ENCODE peak calls at places on chromosomes 4 and X, in four cellular contexts. One of them, this sample, is unnamed.

GRCh38 chrX:124268099-124268498 is 64.4 kb upstream of the TEX13D start:
- DNase-seq in renal cortical epithelial cell: peak
- DNase-seq in breast epithelium: no peak
- DNase-seq in astrocyte of the spinal cord: no peak
- DNase-seq in this sample: no peak

GRCh38 chrX:131791608-131792355 is 231.3 kb upstream of the STK26 start:
- DNase-seq in renal cortical epithelial cell: no peak
- DNase-seq in breast epithelium: no peak
- DNase-seq in astrocyte of the spinal cord: no peak
- DNase-seq in this sample: no peak

GRCh38 chr4:87025023-87025613 is 90.3 kb downstream of the AFF1 start:
- DNase-seq in renal cortical epithelial cell: no peak
- DNase-seq in breast epithelium: no peak
- DNase-seq in astrocyte of the spinal cord: no peak
- DNase-seq in this sample: no peak

GRCh38 chr4:140862182-140862442 is 105.9 kb upstream of the TBC1D9 start:
- DNase-seq in renal cortical epithelial cell: no peak
- DNase-seq in breast epithelium: no peak
- DNase-seq in astrocyte of the spinal cord: no peak
- DNase-seq in this sample: no peak

GRCh38 chrX:23901805-23902204 is 5.9 kb downstream of the APOO start:
- DNase-seq in renal cortical epithelial cell: peak
- DNase-seq in breast epithelium: no peak
- DNase-seq in astrocyte of the spinal cord: peak
- DNase-seq in this sample: no peak

GRCh38 chr4:64857198-64857597 is 447.9 kb upstream of the TECRL start:
- DNase-seq in renal cortical epithelial cell: peak
- DNase-seq in breast epithelium: no peak
- DNase-seq in astrocyte of the spinal cord: peak
- DNase-seq in this sample: no peak

GRCh38 chr4:107908377-107908776 is 23.0 kb upstream of the CYP2U1 start:
- DNase-seq in renal cortical epithelial cell: no peak
- DNase-seq in breast epithelium: no peak
- DNase-seq in astrocyte of the spinal cord: no peak
- DNase-seq in this sample: no peak

GRCh38 chr4:76717431-76717830 is 180.5 kb downstream of the SOWAHB start:
- DNase-seq in renal cortical epithelial cell: no peak
- DNase-seq in breast epithelium: no peak
- DNase-seq in astrocyte of the spinal cord: no peak
- DNase-seq in this sample: no peak

GRCh38 chr4:124414641-124415040 is 297.9 kb downstream of the ANKRD50 start:
- DNase-seq in renal cortical epithelial cell: no peak
- DNase-seq in breast epithelium: no peak
- DNase-seq in astrocyte of the spinal cord: peak
- DNase-seq in this sample: no peak

GRCh38 chr4:127732623-127733199 is 2.5 kb downstream of the SLC25A31 start:
- DNase-seq in renal cortical epithelial cell: peak
- DNase-seq in breast epithelium: no peak
- DNase-seq in astrocyte of the spinal cord: peak
- DNase-seq in this sample: no peak

GRCh38 chr4:16914208-16914607 is 15.8 kb upstream of the LDB2 start:
- DNase-seq in renal cortical epithelial cell: peak
- DNase-seq in breast epithelium: no peak
- DNase-seq in astrocyte of the spinal cord: peak
- DNase-seq in this sample: no peak

GRCh38 chrX:24253030-24253429 is 60.8 kb downstream of the SUPT20HL2 start:
- DNase-seq in renal cortical epithelial cell: no peak
- DNase-seq in breast epithelium: no peak
- DNase-seq in astrocyte of the spinal cord: no peak
- DNase-seq in this sample: no peak

GRCh38 chr4:99293357-99293756 is 2.6 kb upstream of the ADH1A start:
- DNase-seq in renal cortical epithelial cell: no peak
- DNase-seq in breast epithelium: no peak
- DNase-seq in astrocyte of the spinal cord: no peak
- DNase-seq in this sample: no peak

GRCh38 chrX:1205681-1206611 is 6.5 kb downstream of the CRLF2 start:
- DNase-seq in renal cortical epithelial cell: peak
- DNase-seq in breast epithelium: peak
- DNase-seq in astrocyte of the spinal cord: peak
- DNase-seq in this sample: no peak

GRCh38 chr4:54539500-54540029 is 118.2 kb upstream of the KIT start:
- DNase-seq in renal cortical epithelial cell: peak
- DNase-seq in breast epithelium: peak
- DNase-seq in astrocyte of the spinal cord: peak
- DNase-seq in this sample: peak

This sample was measured in glutamatergic neuron.